ENCODE peak calls at places on chromosomes 12 and 14, in four cellular contexts. X is SK-N-SH, Y is A549, P is hepatocyte. S is an unnamed sample.

GRCh38 chr12:107179883-107180282 is 86.5 kb upstream of the CRY1 start:
- DNase-seq in P (no peak), X (no peak), Y (peak; percentile 21), S (no peak)

GRCh38 chr12:53950789-53951576 is 3.7 kb upstream of the HOXC12 start:
- DNase-seq in P (no peak), Y (no peak), X (no peak), S (no peak)

GRCh38 chr12:122366685-122367475 is 55.6 kb downstream of the CLIP1 start:
- DNase-seq in P (peak; percentile 64), X (no peak), Y (peak; percentile 88), S (no peak)

GRCh38 chr14:21001218-21001617 is 2.1 kb downstream of the SLC39A2 start:
- DNase-seq in X (no peak), Y (no peak), P (no peak), S (no peak)

GRCh38 chr12:125734137-125734536 is 668.9 kb downstream of the AACS start:
- DNase-seq in Y (peak; percentile 14), X (no peak), P (no peak), S (no peak)

GRCh38 chr12:46390881-46391280 is 18.3 kb upstream of the SLC38A2 start:
- DNase-seq in P (no peak), Y (no peak), X (no peak), S (no peak)

GRCh38 chr12:130431176-130431575 is 93.5 kb downstream of the PIWIL1 start:
- DNase-seq in Y (no peak), P (no peak), X (no peak), S (no peak)

GRCh38 chr14:60632777-60633176 is 16.5 kb downstream of the SIX1 start:
- DNase-seq in Y (no peak), P (no peak), X (no peak), S (no peak)

GRCh38 chr12:78446555-78446954 is 418.0 kb upstream of the SYT1 start:
- DNase-seq in P (no peak), X (no peak), Y (no peak), S (no peak)

GRCh38 chr12:81517296-81517695 is 241.9 kb downstream of the PPFIA2 start:
- DNase-seq in P (no peak), X (no peak), Y (no peak), S (no peak)

GRCh38 chr12:96134200-96134599 is 60.0 kb upstream of the ELK3 start:
- DNase-seq in Y (no peak), P (no peak), X (no peak), S (no peak)

GRCh38 chr12:59742831-59743230 is 147.0 kb downstream of the SLC16A7 start:
- DNase-seq in Y (no peak), X (no peak), P (no peak), S (no peak)

GRCh38 chr12:26803552-26803951 is 29.4 kb downstream of the ITPR2 start:
- DNase-seq in P (no peak), X (no peak), Y (peak; percentile 5), S (no peak)

GRCh38 chr12:132305991-132306884 is 23.2 kb downstream of the GALNT9 start:
- DNase-seq in X (no peak), Y (no peak), P (no peak), S (no peak)

GRCh38 chr12:115096673-115097349 is 412.8 kb upstream of the TBX3 start:
- DNase-seq in Y (no peak), P (peak; percentile 26), X (peak; percentile 47), S (no peak)

GRCh38 chr12:114408881-114409795 is 3.2 kb upstream of the TBX5 start:
- DNase-seq in X (no peak), P (no peak), Y (no peak), S (peak; percentile 81)

GRCh38 chr12:33314223-33314622 is 125.4 kb downstream of the SYT10 start:
- DNase-seq in X (no peak), Y (no peak), P (no peak), S (no peak)

GRCh38 chr12:92055877-92056276 is 89.8 kb downstream of the BTG1 start:
- DNase-seq in Y (no peak), X (no peak), P (peak; percentile 51), S (no peak)

GRCh38 chr12:4118017-4118510 is 155.5 kb upstream of the CCND2 start:
- DNase-seq in Y (no peak), X (no peak), P (peak; percentile 21), S (no peak)

GRCh38 chr14:54172562-54172961 is 215.9 kb upstream of the BMP4 start:
- DNase-seq in Y (no peak), P (no peak), X (no peak), S (no peak)

GRCh38 chr14:74246561-74246960 is 7.3 kb downstream of the VSX2 start:
- DNase-seq in Y (no peak), X (no peak), P (no peak), S (no peak)

GRCh38 chr14:20415723-20416622 is 2.7 kb upstream of the TEP1 start:
- DNase-seq in Y (peak; percentile 67), X (peak; percentile 50), P (peak; percentile 58), S (peak; percentile 73)

GRCh38 chr12:93593833-93594232 is 21.4 kb downstream of the SOCS2 start:
- DNase-seq in Y (no peak), P (no peak), X (no peak), S (no peak)

GRCh38 chr12:11973396-11973795 is 97.3 kb upstream of the BCL2L14 start:
- DNase-seq in Y (no peak), X (no peak), P (no peak), S (no peak)

GRCh38 chr12:78060186-78060585 is 229.5 kb downstream of the NAV3 start:
- DNase-seq in X (no peak), P (no peak), Y (no peak), S (peak; percentile 50)

GRCh38 chr12:76083761-76084276 is 666 bp downstream of the NAP1L1 start:
- DNase-seq in Y (peak; percentile 73), P (peak; percentile 90), X (peak; percentile 88), S (peak; percentile 78)

GRCh38 chr12:118549506-118550109 is 173.3 kb downstream of the SUDS3 start:
- DNase-seq in Y (no peak), P (no peak), X (peak; percentile 18), S (no peak)

GRCh38 chr12:59077153-59077930 is 157.0 kb upstream of the LRIG3 start:
- DNase-seq in Y (no peak), P (peak; percentile 40), X (no peak), S (no peak)

GRCh38 chr14:89625208-89625987 is 208.4 kb upstream of the FOXN3 start:
- DNase-seq in X (peak; percentile 54), P (peak; percentile 55), Y (no peak), S (no peak)

GRCh38 chr12:15735837-15736615 is 53.2 kb downstream of the EPS8 start:
- DNase-seq in Y (no peak), X (no peak), P (no peak), S (no peak)

GRCh38 chr12:69332815-69333358 is 15.3 kb upstream of the LYZ start:
- DNase-seq in Y (peak; percentile 38), P (peak; percentile 62), X (no peak), S (no peak)

GRCh38 chr12:80239867-80240266 is 140.5 kb downstream of the OTOGL start:
- DNase-seq in X (no peak), Y (no peak), P (no peak), S (no peak)

GRCh38 chr12:80242341-80242740 is 143.0 kb downstream of the OTOGL start:
- DNase-seq in X (no peak), P (no peak), Y (no peak), S (no peak)

DNA sequence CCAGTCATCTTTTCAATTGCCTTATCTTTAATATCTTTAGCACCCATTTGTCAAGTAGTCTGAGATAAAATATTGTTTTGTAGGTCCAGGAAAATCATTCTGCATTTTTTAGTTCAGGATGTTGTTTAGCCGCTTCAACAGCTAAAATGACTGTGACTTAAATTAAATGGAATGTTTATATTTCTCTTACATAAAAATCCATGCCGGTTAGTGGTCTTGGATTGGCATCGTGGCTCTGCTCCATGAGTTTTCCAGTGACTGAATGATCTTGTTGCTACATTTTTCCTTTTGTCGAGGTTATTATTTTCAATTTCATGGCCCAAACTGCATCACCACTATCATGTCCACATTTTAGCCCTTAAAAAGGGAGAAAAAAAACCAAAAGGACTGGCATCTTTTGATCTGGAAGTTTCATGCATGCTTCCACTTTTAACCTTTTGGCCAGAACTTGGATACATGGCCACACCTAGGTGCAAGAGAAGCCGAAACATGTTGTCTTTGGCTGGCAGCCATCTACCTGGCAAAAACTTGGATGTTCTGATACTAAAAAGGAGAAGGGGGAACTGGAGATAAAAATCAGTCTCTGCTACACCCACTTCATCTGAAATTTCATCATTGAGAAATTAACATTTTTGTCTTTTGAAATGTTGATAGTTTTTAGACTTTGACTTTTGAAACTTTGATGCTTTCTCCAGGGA is 142.4 kb downstream of the OTOGL start:
- DNase-seq in X (no peak), P (no peak), Y (no peak), S (no peak)
- H3K27ac ChIP-seq in X (peak overlapping the region; percentile 39), P (no peak overlapping the region), Y (no peak overlapping the region), S (peak overlapping the region; percentile 88)

GRCh38 chr14:102588821-102589220 is 3.6 kb upstream of the RCOR1 start:
- DNase-seq in Y (no peak), P (no peak), X (no peak), S (no peak)

GRCh38 chr14:102583726-102584125 is 8.7 kb upstream of the RCOR1 start:
- DNase-seq in P (no peak), X (no peak), Y (no peak), S (no peak)

GRCh38 chr14:102586420-102587119 is 5.9 kb upstream of the RCOR1 start:
- DNase-seq in Y (no peak), P (no peak), X (no peak), S (no peak)

GRCh38 chr14:102581193-102581592 is 11.3 kb upstream of the RCOR1 start:
- DNase-seq in Y (no peak), X (no peak), P (no peak), S (no peak)

GRCh38 chr14:102584871-102585869 is 7.3 kb upstream of the RCOR1 start:
- DNase-seq in X (peak; percentile 43), Y (peak; percentile 43), P (peak; percentile 85), S (peak; percentile 84)
- H3K4me3 ChIP-seq in X (no peak overlapping the region), Y (no peak overlapping the region), P (no peak overlapping the region), S (no peak overlapping the region)

GRCh38 chr12:79689477-79690155 is 1.1 kb downstream of the PAWR start:
- DNase-seq in Y (peak; percentile 76), P (peak; percentile 65), X (peak; percentile 52), S (peak; percentile 55)
- H3K27ac ChIP-seq in Y (peak overlapping the region; percentile 93), P (peak overlapping the region; percentile 97), X (no peak overlapping the region), S (peak overlapping the region; percentile 87)

DNA sequence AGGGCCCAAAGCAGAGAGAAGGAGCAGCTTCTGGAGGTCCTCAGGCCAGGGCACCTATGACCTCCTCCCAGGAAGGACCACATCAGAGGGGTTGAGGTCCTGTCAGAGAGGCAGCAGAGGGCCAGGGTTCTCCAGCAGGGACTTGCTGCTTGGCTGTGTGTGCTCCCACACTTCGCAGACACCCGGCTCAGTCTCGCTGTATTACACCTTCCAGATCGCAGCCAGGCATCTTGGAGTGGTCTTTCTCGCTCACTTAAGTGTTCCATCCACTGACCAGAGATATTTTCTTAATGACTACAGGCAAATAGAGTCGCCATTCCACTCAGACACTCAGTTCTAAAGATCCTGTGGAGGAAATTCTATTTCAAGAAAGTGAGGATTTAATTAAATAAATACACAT is 84.3 kb downstream of the PRIMA1 start:
- DNase-seq in P (no peak), X (no peak), Y (no peak), S (no peak)
- H3K4me3 ChIP-seq in P (no peak overlapping the region), X (no peak overlapping the region), Y (no peak overlapping the region), S (no peak overlapping the region)

S was measured in cardiac muscle cell.